ENCODE peak calls at places on chromosome 7, in ten cellular contexts. C is A673; R is EL; Z is central memory CD8-positive, alpha-beta T cell; L is AG04450; F is NCI-H1417; O is GM03348; E is NCI-H460; A is cerebellar nuclear complex; X is NCI-H345. U is an unnamed sample.

GRCh38 chr7:69349291-69349690 is 249.0 kb upstream of the AUTS2 start:
- DNase-seq in C (no peak), R (no peak), Z (no peak), L (no peak), F (peak; percentile 63), O (no peak), E (no peak), A (no peak), X (peak; percentile 95), U (no peak)

GRCh38 chr7:94547128-94547527 is 37.5 kb downstream of the CASD1 start:
- DNase-seq in C (peak; percentile 3), R (peak; percentile 5), Z (no peak), L (no peak), F (no peak), O (no peak), E (no peak), A (no peak), X (no peak), U (no peak)

GRCh38 chr7:41501466-41501865 is 201.4 kb downstream of the INHBA start:
- DNase-seq in C (no peak), R (no peak), Z (no peak), L (no peak), F (no peak), O (no peak), E (no peak), A (no peak), X (no peak), U (no peak)

GRCh38 chr7:152987673-152988072 is 228.1 kb downstream of the ACTR3B start:
- DNase-seq in C (no peak), R (no peak), Z (no peak), L (no peak), F (no peak), O (no peak), E (no peak), A (no peak), X (no peak), U (no peak)

GRCh38 chr7:57403601-57404342 is 46.2 kb upstream of the ZNF716 start:
- DNase-seq in C (no peak), R (no peak), Z (no peak), L (no peak), F (no peak), O (no peak), E (no peak), A (no peak), X (no peak), U (no peak)

GRCh38 chr7:111392976-111393762 is 169.1 kb downstream of the IMMP2L start:
- DNase-seq in C (peak; percentile 79), R (peak; percentile 14), Z (no peak), L (no peak), F (no peak), O (peak; percentile 12), E (no peak), A (no peak), X (no peak), U (no peak)

GRCh38 chr7:36749282-36749960 is 25.1 kb upstream of the AOAH start:
- DNase-seq in C (no peak), R (no peak), Z (no peak), L (no peak), F (no peak), O (no peak), E (no peak), A (no peak), X (no peak), U (peak; percentile 7)

GRCh38 chr7:97215556-97215955 is 98.1 kb downstream of the SDHAF3 start:
- DNase-seq in C (peak; percentile 18), R (no peak), Z (no peak), L (no peak), F (no peak), O (no peak), E (no peak), A (no peak), X (no peak), U (peak; percentile 6)

GRCh38 chr7:102991540-102992214 is 78.9 kb downstream of the LRRC17 start:
- DNase-seq in C (peak; percentile 93), R (peak; percentile 96), Z (no peak), L (peak; percentile 88), F (peak; percentile 37), O (peak; percentile 85), E (peak; percentile 88), A (no peak), X (peak; percentile 4), U (peak; percentile 70)

GRCh38 chr7:121313793-121314676 is 14.8 kb upstream of the WNT16 start:
- DNase-seq in C (peak; percentile 90), R (no peak), Z (no peak), L (no peak), F (peak; percentile 79), O (peak; percentile 9), E (no peak), A (no peak), X (peak; percentile 95), U (no peak)

GRCh38 chr7:91055219-91055618 is 209.0 kb upstream of the FZD1 start:
- DNase-seq in C (peak; percentile 24), R (no peak), Z (no peak), L (no peak), F (no peak), O (no peak), E (no peak), A (no peak), X (no peak), U (no peak)

GRCh38 chr7:47474937-47475879 is 106.7 kb downstream of the TNS3 start:
- DNase-seq in C (no peak), R (peak; percentile 95), Z (no peak), L (peak; percentile 81), F (no peak), O (peak; percentile 94), E (peak; percentile 85), A (no peak), X (peak; percentile 32), U (peak; percentile 93)

GRCh38 chr7:44052771-44053365 is 8.4 kb downstream of the DBNL start:
- DNase-seq in C (no peak), R (no peak), Z (no peak), L (no peak), F (no peak), O (no peak), E (no peak), A (no peak), X (no peak), U (no peak)

GRCh38 chr7:106775552-106775936 is 89.5 kb upstream of the PIK3CG start:
- DNase-seq in C (no peak), R (peak; percentile 83), Z (no peak), L (no peak), F (no peak), O (peak; percentile 58), E (peak; percentile 59), A (no peak), X (no peak), U (no peak)

GRCh38 chr7:87404674-87405073 is 59.2 kb downstream of the CROT start:
- DNase-seq in C (no peak), R (no peak), Z (no peak), L (no peak), F (no peak), O (no peak), E (no peak), A (no peak), X (no peak), U (no peak)

GRCh38 chr7:21352540-21353387 is 75.1 kb upstream of the SP4 start:
- DNase-seq in C (no peak), R (no peak), Z (no peak), L (no peak), F (no peak), O (no peak), E (no peak), A (no peak), X (no peak), U (peak; percentile 83)

GRCh38 chr7:7693881-7694280 is 24.5 kb downstream of the RPA3 start:
- DNase-seq in C (peak; percentile 7), R (peak; percentile 90), Z (no peak), L (peak; percentile 66), F (no peak), O (peak; percentile 23), E (no peak), A (no peak), X (no peak), U (no peak)

GRCh38 chr7:105876964-105877601 is 684 bp upstream of the ATXN7L1 start:
- DNase-seq in C (peak; percentile 53), R (peak; percentile 67), Z (no peak), L (no peak), F (peak; percentile 89), O (peak; percentile 52), E (peak; percentile 43), A (no peak), X (peak; percentile 53), U (peak; percentile 54)

GRCh38 chr7:140923358-140924006 is 1.2 kb downstream of the BRAF start:
- DNase-seq in C (peak; percentile 22), R (peak; percentile 20), Z (no peak), L (no peak), F (peak; percentile 64), O (peak; percentile 23), E (no peak), A (no peak), X (peak; percentile 38), U (no peak)

GRCh38 chr7:2834748-2835441 is 9.2 kb downstream of the GNA12 start:
- DNase-seq in C (no peak), R (no peak), Z (no peak), L (no peak), F (no peak), O (no peak), E (no peak), A (no peak), X (no peak), U (no peak)

GRCh38 chr7:116329845-116330503 is 119.6 kb downstream of the TES start:
- DNase-seq in C (peak; percentile 41), R (no peak), Z (no peak), L (no peak), F (no peak), O (no peak), E (no peak), A (no peak), X (no peak), U (no peak)

GRCh38 chr7:80781561-80781979 is 137.3 kb downstream of the SEMA3C start:
- DNase-seq in C (peak; percentile 65), R (peak; percentile 94), Z (no peak), L (peak; percentile 26), F (no peak), O (peak; percentile 41), E (peak; percentile 33), A (no peak), X (no peak), U (no peak)

GRCh38 chr7:116524609-116525297 is at the start of gene CAV1:
- DNase-seq in C (peak; percentile 99), R (peak; percentile 98), Z (peak; percentile 18), L (peak; percentile 81), F (peak; percentile 74), O (peak; percentile 90), E (peak; percentile 94), A (no peak), X (peak; percentile 77), U (peak; percentile 54)

GRCh38 chr7:105638942-105639495 is 57.7 kb upstream of the EFCAB10 start:
- DNase-seq in C (peak; percentile 72), R (no peak), Z (no peak), L (no peak), F (peak; percentile 88), O (no peak), E (no peak), A (no peak), X (peak; percentile 89), U (no peak)

GRCh38 chr7:29988391-29989256 is 977 bp downstream of the SCRN1 start:
- DNase-seq in C (peak; percentile 41), R (peak; percentile 88), Z (no peak), L (no peak), F (peak; percentile 92), O (peak; percentile 68), E (no peak), A (no peak), X (peak; percentile 38), U (peak; percentile 83)

GRCh38 chr7:133139350-133139749 is 57.5 kb upstream of the CHCHD3 start:
- DNase-seq in C (peak; percentile 45), R (peak; percentile 31), Z (no peak), L (peak; percentile 7), F (no peak), O (peak; percentile 31), E (peak; percentile 27), A (no peak), X (no peak), U (peak; percentile 32)

GRCh38 chr7:100662377-100662776 is 6.1 kb upstream of the ACTL6B start:
- DNase-seq in C (no peak), R (no peak), Z (no peak), L (no peak), F (no peak), O (no peak), E (no peak), A (no peak), X (no peak), U (no peak)

GRCh38 chr7:108972009-108972408 is 402.3 kb downstream of the DNAJB9 start:
- DNase-seq in C (no peak), R (no peak), Z (no peak), L (no peak), F (no peak), O (no peak), E (no peak), A (no peak), X (no peak), U (no peak)

U was measured in KBM-7.